ENCODE peak calls at places on chromosomes 16 and 17, in four cellular contexts. L, W, I and S are unnamed samples.
A peak's percentile ranks its signal among the peaks of the same experiment; 100 is the strongest.

GRCh38 chr16:69350536-69351133 is 951 bp downstream of the TMED6 start:
- DNase-seq in L (no peak), W (peak; percentile 59), I (no peak), S (no peak)

GRCh38 chr16:84096447-84097005 is 20.2 kb downstream of the MBTPS1 start:
- DNase-seq in L (no peak), W (peak; percentile 95), I (no peak), S (no peak)

GRCh38 chr16:82767808-82768207 is 141.0 kb downstream of the CDH13 start:
- DNase-seq in L (no peak), W (no peak), I (no peak), S (no peak)

GRCh38 chr16:58421529-58421928 is 29.3 kb downstream of the GINS3 start:
- DNase-seq in L (no peak), W (no peak), I (no peak), S (no peak)

GRCh38 chr16:58094791-58095574 is 34.2 kb downstream of the CFAP20 start:
- DNase-seq in L (no peak), W (no peak), I (no peak), S (no peak)

GRCh38 chr17:45143767-45144198 is 4.5 kb upstream of the HEXIM1 start:
- DNase-seq in L (no peak), W (no peak), I (no peak), S (peak; percentile 56)

GRCh38 chr17:33014751-33015150 is 23.1 kb downstream of the SPACA3 start:
- DNase-seq in L (no peak), W (peak; percentile 15), I (peak; percentile 22), S (no peak)

GRCh38 chr16:20323591-20324117 is 3.7 kb downstream of the GP2 start:
- DNase-seq in L (no peak), W (no peak), I (no peak), S (no peak)

GRCh38 chr17:48612854-48613691 is 2.0 kb downstream of the HOXB8 start:
- DNase-seq in L (no peak), W (peak; percentile 15), I (no peak), S (no peak)

GRCh38 chr17:36910513-36910912 is 26.8 kb upstream of the LHX1 start:
- DNase-seq in L (no peak), W (no peak), I (no peak), S (no peak)

GRCh38 chr17:78583091-78583490 is 5.9 kb upstream of the DNAH17 start:
- DNase-seq in L (peak; percentile 44), W (no peak), I (no peak), S (peak; percentile 47)

GRCh38 chr17:39929657-39930407 is 2.3 kb downstream of the LRRC3C start:
- DNase-seq in L (no peak), W (peak; percentile 62), I (no peak), S (no peak)

GRCh38 chr16:20946015-20946629 is 45.6 kb downstream of the LYRM1 start:
- DNase-seq in L (no peak), W (no peak), I (no peak), S (no peak)

GRCh38 chr17:76207268-76207667 is 33.0 kb downstream of the RNF157 start:
- DNase-seq in L (no peak), W (no peak), I (no peak), S (no peak)

GRCh38 chr17:76529224-76529642 is 8.3 kb downstream of the CYGB start:
- DNase-seq in L (no peak), W (no peak), I (no peak), S (peak; percentile 64)

GRCh38 chr17:75271233-75271954 is 363 bp upstream of the MIF4GD start:
- DNase-seq in L (no peak), W (peak; percentile 58), I (peak; percentile 88), S (peak; percentile 92)

GRCh38 chr17:80821546-80821945 is 170.1 kb upstream of the CHMP6 start:
- DNase-seq in L (no peak), W (no peak), I (no peak), S (no peak)
- TF ChIP-seq FOSL1 in L (no peak), W (no peak), I (no peak), S (no peak)

GRCh38 chr17:31584436-31585279 is 193.2 kb downstream of the RAB11FIP4 start:
- DNase-seq in L (no peak), W (no peak), I (no peak), S (peak; percentile 48)
- H2AFZ ChIP-seq in L (no peak overlapping the region), W (no peak overlapping the region), I (no peak overlapping the region), S (no peak overlapping the region)

DNA sequence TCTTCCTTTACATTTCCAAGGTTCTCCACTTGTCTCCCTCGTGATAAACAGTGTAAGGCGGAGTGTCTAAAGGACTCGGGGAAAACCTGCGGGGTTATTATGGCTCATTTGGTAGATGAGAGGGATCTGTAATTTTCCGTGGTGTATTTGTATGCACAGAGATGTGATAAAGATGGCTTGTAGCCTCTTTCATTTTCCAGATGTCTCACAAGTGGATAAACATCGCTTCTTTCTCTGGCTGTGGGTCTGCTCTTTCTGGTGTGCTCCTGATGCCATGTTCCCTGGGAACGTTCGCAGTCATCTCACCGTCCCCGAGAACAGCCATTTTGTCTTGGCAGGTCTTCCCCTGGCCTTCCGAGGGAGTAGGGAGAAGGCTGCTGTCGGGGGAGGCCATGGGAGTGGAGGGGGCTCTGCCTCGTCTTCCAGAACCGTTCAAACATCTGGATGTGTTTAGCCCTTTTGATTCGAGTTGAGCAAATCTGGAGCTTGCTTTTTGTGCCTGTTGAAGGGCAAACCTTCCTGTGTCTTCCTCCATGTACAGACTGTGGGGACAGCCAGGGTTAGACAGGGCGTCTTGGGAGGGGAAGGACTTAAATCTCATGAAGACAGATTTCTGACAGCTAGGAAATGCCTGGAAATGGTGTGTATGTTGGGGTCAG is 238.7 kb downstream of the CCDC182 start:
- DNase-seq in L (no peak), W (no peak), I (no peak), S (no peak)
- TF ChIP-seq FOSL1 in L (no peak), W (no peak), I (no peak), S (no peak)

GRCh38 chr17:20276430-20276829 is 190.9 kb downstream of the LGALS9B start:
- DNase-seq in L (no peak), W (no peak), I (no peak), S (no peak)
- H2AFZ ChIP-seq in L (no peak overlapping the region), W (no peak overlapping the region), I (no peak overlapping the region), S (no peak overlapping the region)

GRCh38 chr16:14050297-14051027 is 20.7 kb upstream of the MRTFB start:
- DNase-seq in L (no peak), W (no peak), I (peak; percentile 57), S (no peak)
- TF ChIP-seq FOSL1 in L (no peak), W (no peak), I (no peak), S (no peak)

GRCh38 chr17:38544175-38544838 is 61.4 kb downstream of the SRCIN1 start:
- DNase-seq in L (no peak), W (no peak), I (peak; percentile 42), S (no peak)
- H2AFZ ChIP-seq in L (no peak overlapping the region), W (no peak overlapping the region), I (no peak overlapping the region), S (no peak overlapping the region)

DNA sequence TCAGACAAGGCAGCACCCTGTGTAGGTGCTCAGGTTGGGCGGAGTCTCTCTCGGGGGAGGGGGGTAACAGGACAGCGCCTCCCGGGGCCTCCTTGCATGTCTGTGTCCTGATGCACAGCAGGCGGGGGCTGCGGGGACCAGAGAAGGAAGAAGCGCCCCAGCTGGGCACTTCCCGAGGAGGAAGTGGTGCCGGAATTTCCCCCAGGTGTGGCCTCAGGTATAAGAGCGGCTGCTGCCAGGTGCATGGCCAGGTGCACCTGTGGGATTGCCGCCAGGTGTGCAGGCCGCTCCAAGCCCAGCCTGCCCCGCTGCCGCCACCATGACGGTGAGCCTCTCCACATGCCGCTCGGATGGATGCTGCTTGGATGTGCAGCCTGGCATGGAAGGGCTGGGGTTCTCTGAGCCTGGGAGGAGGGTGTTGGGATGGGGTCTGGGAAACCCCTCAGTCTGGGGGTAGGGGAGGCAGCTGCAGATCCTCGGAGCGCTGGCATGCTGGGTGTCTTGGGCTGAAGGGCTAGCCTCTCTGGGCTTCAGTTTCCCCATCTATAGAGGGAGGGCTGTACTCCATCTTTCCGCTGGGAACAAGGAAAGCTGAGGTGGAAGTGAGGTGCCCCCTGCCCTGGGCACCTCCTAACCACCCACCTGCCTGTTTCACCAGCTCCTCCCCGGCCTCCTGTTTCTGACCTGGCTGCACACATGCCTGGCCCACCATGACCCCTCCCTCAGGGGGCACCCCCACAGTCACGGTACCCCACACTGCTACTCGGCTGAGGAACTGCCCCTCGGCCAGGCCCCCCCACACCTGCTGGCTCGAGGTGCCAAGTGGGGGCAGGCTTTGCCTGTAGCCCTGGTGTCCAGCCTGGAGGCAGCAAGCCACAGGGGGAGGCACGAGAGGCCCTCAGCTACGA is at the start of gene IL17C:
- DNase-seq in L (no peak), W (no peak), I (peak; percentile 68), S (no peak)
- TF ChIP-seq FOSL1 in L (no peak), W (no peak), I (no peak), S (no peak)

DNA sequence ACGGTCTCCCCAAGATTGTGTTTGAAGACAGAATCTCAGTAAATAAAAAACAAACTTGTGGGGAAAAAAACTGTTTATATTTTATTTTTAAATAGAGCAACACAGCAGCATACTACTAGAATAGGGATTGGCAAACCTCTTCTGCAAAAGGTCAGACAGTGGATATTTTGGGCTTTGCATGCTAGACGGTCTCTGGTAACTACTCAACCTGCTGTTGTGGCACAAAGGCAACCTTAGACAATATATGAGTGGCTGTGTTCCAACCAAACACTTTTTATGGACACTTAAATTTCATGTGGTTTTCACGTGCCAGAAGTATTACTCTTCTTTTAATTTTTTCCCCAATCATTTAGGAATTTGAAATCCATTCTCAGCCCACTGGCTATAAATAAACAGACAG is 55.0 kb downstream of the IRX5 start:
- DNase-seq in L (no peak), W (no peak), I (no peak), S (no peak)
- H2AFZ ChIP-seq in L (no peak overlapping the region), W (no peak overlapping the region), I (no peak overlapping the region), S (no peak overlapping the region)

DNA sequence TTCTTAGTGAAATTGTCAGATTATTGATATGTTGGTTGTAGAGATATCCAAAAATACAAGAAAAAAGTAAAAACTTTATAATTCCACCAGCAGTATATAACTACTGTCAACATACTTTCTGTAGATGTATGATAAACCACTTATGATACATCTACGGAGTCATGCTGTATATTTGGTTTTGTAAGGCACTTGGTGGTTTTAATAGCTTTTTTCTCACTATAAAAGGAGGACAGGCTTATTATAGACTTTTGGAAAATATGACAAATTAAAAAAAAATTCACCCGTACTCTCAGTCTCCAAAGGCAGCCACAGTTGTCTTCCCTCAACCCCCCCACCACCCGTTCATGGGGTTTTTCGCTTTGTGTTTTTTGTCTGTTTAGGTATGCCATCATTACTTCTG is 14.8 kb downstream of the RAI1 start:
- DNase-seq in L (no peak), W (no peak), I (no peak), S (no peak)
- TF ChIP-seq FOSL1 in L (no peak), W (no peak), I (no peak), S (no peak)